ENCODE peak calls at places on chromosomes 1 and 21, in ten cellular contexts. T is omental fat pad; I is B cell; Q is stimulated activated effector memory CD8-positive, alpha-beta T cell treated with anti-CD3 and anti-CD28 coated beads, Interleukin-12 subunit alpha, Interleukin-12 subunit beta, amount 100 ng/mL, for 72 hours; S is IMR-90; J is thoracic aorta; O is C1 segment of cervical spinal cord; E is cortex of kidney; X is central memory CD4-positive, alpha-beta T cell; Z is LoVo. L is an unnamed sample.

GRCh38 chr21:29524055-29524454 is 225.3 kb downstream of the BACH1 start:
- DNase-seq in E (no peak), O (no peak), X (no peak), S (no peak), J (no peak), I (no peak), T (no peak), Z (no peak), Q (no peak), L (no peak)

GRCh38 chr1:55716610-55717009 is 501.4 kb upstream of the USP24 start:
- DNase-seq in T (no peak), O (no peak), S (peak), Z (no peak), E (no peak), X (no peak), J (no peak), I (no peak), Q (no peak), L (peak)

GRCh38 chr1:68120136-68120791 is 69.8 kb upstream of the DIRAS3 start:
- DNase-seq in Q (peak), T (no peak), J (peak), O (peak), Z (peak), I (peak), X (peak), E (no peak), S (peak), L (peak)

GRCh38 chr1:178774263-178774662 is 49.2 kb downstream of the RALGPS2 start:
- DNase-seq in E (no peak), Q (no peak), I (no peak), S (peak), X (no peak), O (no peak), T (no peak), Z (peak), J (no peak), L (peak)

GRCh38 chr1:116511459-116512019 is 59.3 kb downstream of the CD58 start:
- DNase-seq in I (no peak), X (no peak), S (no peak), Z (no peak), E (no peak), T (no peak), Q (no peak), J (no peak), O (no peak), L (no peak)

GRCh38 chr1:240312872-240313271 is 221.2 kb downstream of the FMN2 start:
- DNase-seq in J (no peak), T (no peak), O (no peak), E (no peak), I (no peak), X (no peak), Z (no peak), Q (no peak), S (peak), L (peak)

GRCh38 chr1:114298059-114298458 is 144.4 kb upstream of the SYT6 start:
- DNase-seq in X (no peak), E (no peak), T (no peak), I (no peak), Q (no peak), O (no peak), Z (no peak), J (no peak), S (no peak), L (no peak)

GRCh38 chr1:216771922-216772321 is 48.7 kb upstream of the ESRRG start:
- DNase-seq in E (no peak), O (no peak), Z (no peak), X (no peak), I (no peak), J (no peak), Q (no peak), T (no peak), S (no peak), L (no peak)

GRCh38 chr1:3368711-3369436 is 85.6 kb upstream of the ARHGEF16 start:
- DNase-seq in E (no peak), X (no peak), Z (no peak), T (no peak), J (no peak), Q (no peak), I (no peak), O (no peak), S (no peak), L (no peak)

GRCh38 chr1:232904566-232904965 is 45.8 kb upstream of the NTPCR start:
- DNase-seq in X (no peak), J (no peak), Z (no peak), E (no peak), I (no peak), T (no peak), Q (no peak), S (peak), O (no peak), L (peak)

GRCh38 chr1:100556925-100557605 is 19.1 kb downstream of the GPR88 start:
- DNase-seq in J (no peak), Q (no peak), S (no peak), O (no peak), X (no peak), T (no peak), E (no peak), I (no peak), Z (no peak), L (no peak)

GRCh38 chr1:184867866-184868585 is 106.3 kb downstream of the NIBAN1 start:
- DNase-seq in T (no peak), S (no peak), O (no peak), Z (no peak), E (no peak), Q (no peak), J (no peak), X (no peak), I (no peak), L (no peak)

GRCh38 chr21:23968722-23969647 is 1638.3 kb downstream of the MRPL39 start:
- DNase-seq in X (peak), Z (peak), S (peak), O (no peak), T (no peak), I (peak), Q (peak), E (no peak), J (no peak), L (peak)

L was measured in ELR.